ENCODE peak calls at places on chromosomes 1 and 21, in four cellular contexts. Q, Y, H and L are unnamed samples.

GRCh38 chr1:100359139-100359538 is 6.8 kb downstream of the CDC14A start:
- DNase-seq in H (peak), Q (no peak), Y (no peak), L (no peak)

GRCh38 chr1:168396940-168397680 is 116.4 kb downstream of the TBX19 start:
- DNase-seq in H (no peak), Q (no peak), Y (no peak), L (peak)

GRCh38 chr1:1055841-1056736 is 18.0 kb downstream of the RNF223 start:
- DNase-seq in Y (no peak), Q (no peak), H (no peak), L (no peak)

GRCh38 chr1:225567789-225568188 is 85.1 kb downstream of the ENAH start:
- DNase-seq in Y (no peak), Q (no peak), H (no peak), L (peak)

GRCh38 chr1:168469690-168470089 is 74.1 kb downstream of the XCL2 start:
- DNase-seq in Y (no peak), H (peak), Q (peak), L (peak)

GRCh38 chr1:184861755-184862336 is 107.2 kb upstream of the EDEM3 start:
- DNase-seq in H (no peak), Y (no peak), Q (no peak), L (no peak)

GRCh38 chr1:6004412-6005123 is 12.3 kb upstream of the NPHP4 start:
- DNase-seq in H (no peak), Y (no peak), Q (no peak), L (no peak)

GRCh38 chr1:198352975-198353695 is 187.3 kb downstream of the ATP6V1G3 start:
- DNase-seq in H (no peak), Y (no peak), Q (no peak), L (no peak)

GRCh38 chr1:31381394-31382287 is 8.8 kb upstream of the FABP3 start:
- DNase-seq in Y (no peak), Q (peak), H (no peak), L (no peak)

GRCh38 chr1:161792740-161793139 is 26.6 kb downstream of the ATF6 start:
- DNase-seq in Q (no peak), Y (no peak), H (no peak), L (peak)

GRCh38 chr1:67896826-67897225 is 63.6 kb upstream of the GNG12 start:
- DNase-seq in Y (no peak), Q (peak), H (no peak), L (no peak)

GRCh38 chr1:61226791-61227567 is 144.6 kb downstream of the NFIA start:
- DNase-seq in Q (peak), Y (no peak), H (peak), L (no peak)

GRCh38 chr21:18204931-18205330 is 39.7 kb upstream of the CHODL start:
- DNase-seq in Q (no peak), Y (no peak), H (no peak), L (no peak)

GRCh38 chr1:58819719-58820118 is 35.9 kb upstream of the JUN start:
- DNase-seq in H (no peak), Y (no peak), Q (no peak), L (peak)

GRCh38 chr1:19859876-19860275 is 22.3 kb upstream of the OTUD3 start:
- DNase-seq in Y (no peak), Q (no peak), H (no peak), L (no peak)

GRCh38 chr1:10210841-10211804 is 753 bp downstream of the KIF1B start:
- DNase-seq in Q (peak), Y (peak), H (peak), L (peak)

GRCh38 chr1:169086603-169087455 is 19.7 kb upstream of the ATP1B1 start:
- DNase-seq in Q (no peak), H (no peak), Y (no peak), L (peak)

GRCh38 chr1:203544485-203544884 is 50.5 kb downstream of the OPTC start:
- DNase-seq in Q (no peak), H (no peak), Y (no peak), L (peak)

GRCh38 chr1:40438391-40439015 is 11.8 kb upstream of the ZFP69B start:
- DNase-seq in Y (peak), Q (no peak), H (no peak), L (peak)

GRCh38 chr1:6960291-6960758 is 175.1 kb downstream of the CAMTA1 start:
- DNase-seq in Y (peak), H (no peak), Q (no peak), L (peak)

GRCh38 chr1:218439541-218440295 is 94.6 kb downstream of the TGFB2 start:
- DNase-seq in Q (no peak), H (no peak), Y (no peak), L (no peak)

GRCh38 chr1:204431310-204432184 is 19.9 kb upstream of the PPP1R15B start:
- DNase-seq in Q (peak), Y (peak), H (peak), L (peak)

DNA sequence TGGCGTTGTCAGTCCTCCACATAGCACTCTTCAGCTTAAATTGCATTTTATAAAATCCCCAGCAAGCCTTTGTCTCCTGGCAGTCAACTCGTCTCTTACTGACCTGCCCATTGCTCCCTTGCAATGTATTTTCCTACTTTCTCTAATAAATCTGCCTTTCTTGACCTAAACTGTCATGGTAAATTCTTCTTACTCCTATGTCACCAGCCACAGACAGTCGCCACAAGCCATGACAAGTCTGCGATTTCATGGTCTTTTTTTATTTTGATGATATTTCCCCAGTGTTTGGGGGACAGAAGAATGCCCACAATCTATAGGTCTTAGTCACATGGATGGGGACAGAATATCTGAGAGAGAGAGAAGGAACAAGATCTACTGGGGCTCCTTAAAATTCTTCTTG is 8.4 kb downstream of the IFNAR2 start:
- DNase-seq in Y (no peak), H (no peak), Q (no peak), L (no peak)
- H3K4me3 ChIP-seq in Y (no peak), H (no peak), Q (no peak), L (no peak)

GRCh38 chr1:93746009-93746408 is 64.4 kb upstream of the BCAR3 start:
- DNase-seq in Y (no peak), Q (no peak), H (peak), L (no peak)

GRCh38 chr1:93746423-93746822 is 64.8 kb upstream of the BCAR3 start:
- DNase-seq in Y (no peak), H (no peak), Q (no peak), L (no peak)

GRCh38 chr1:93740601-93741031 is 59.0 kb upstream of the BCAR3 start:
- DNase-seq in Y (no peak), H (no peak), Q (no peak), L (peak)

GRCh38 chr1:93744299-93744988 is 62.8 kb upstream of the BCAR3 start:
- DNase-seq in H (no peak), Q (no peak), Y (no peak), L (no peak)

GRCh38 chr1:93743465-93743864 is 61.8 kb upstream of the BCAR3 start:
- DNase-seq in H (no peak), Y (no peak), Q (no peak), L (no peak)
- TF ChIP-seq CTCF in H (no peak), Y (no peak), Q (no peak), L (no peak)

GRCh38 chr1:57422271-57423134 is 1.4 kb downstream of the DAB1 start:
- DNase-seq in Q (no peak), Y (no peak), H (no peak), L (peak)
- H3K4me3 ChIP-seq in Q (no peak), Y (peak), H (no peak), L (no peak)

DNA sequence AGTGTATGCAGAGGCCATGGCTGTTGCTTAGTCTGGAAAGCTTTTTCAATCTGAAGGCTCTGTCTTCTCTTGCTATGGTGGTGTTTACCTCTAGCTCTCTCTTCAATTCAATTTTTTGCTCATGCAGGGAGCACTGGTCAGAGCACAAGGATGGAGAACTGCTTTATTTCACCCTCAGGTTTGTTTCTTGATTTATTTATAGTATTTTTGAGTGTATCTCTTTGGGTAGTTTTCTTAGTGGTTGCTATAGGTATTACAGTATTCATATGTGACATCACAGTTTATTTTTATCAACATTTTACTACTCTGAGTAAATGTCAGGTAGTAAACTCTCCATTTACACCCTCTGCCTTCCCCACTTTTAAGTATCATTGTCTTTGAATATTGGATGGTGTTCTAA is 147.9 kb downstream of the RASAL2 start:
- DNase-seq in Y (no peak), Q (no peak), H (no peak), L (no peak)
- TF ChIP-seq CTCF in Y (peak), Q (no peak), H (no peak), L (no peak)

GRCh38 chr1:82848043-82848442 is 1047.3 kb downstream of the ADGRL2 start:
- DNase-seq in Q (no peak), Y (no peak), H (no peak), L (no peak)
- H3K4me3 ChIP-seq in Q (no peak), Y (no peak), H (no peak), L (no peak)

GRCh38 chr1:16033101-16033632 is 10.4 kb upstream of the CLCNKB start:
- DNase-seq in Y (no peak), H (no peak), Q (no peak), L (no peak)
- TF ChIP-seq CTCF in Y (no peak), H (no peak), Q (no peak), L (no peak)